ENCODE peak calls at places on chromosomes 7 and 10, in six cellular contexts. V is heart left ventricle, A is DND-41, C is spleen, J is psoas muscle, O is sigmoid colon. S is an unnamed sample. For H3K4me1, the result is how much of the 10 kb centered on the place peaks cover.

GRCh38 chr7:122544463-122544862 is 154.5 kb downstream of the RNF133 start:
- DNase-seq in V (peak), A (no peak), C (no peak), J (no peak), O (peak), S (no peak)

GRCh38 chr10:90111671-90112070 is 410.3 kb downstream of the KIF20B start:
- DNase-seq in V (no peak), A (no peak), C (no peak), J (no peak), O (no peak), S (no peak)

GRCh38 chr10:43396061-43396927 is 12.7 kb downstream of the HNRNPF start:
- DNase-seq in V (peak), A (peak), C (peak), J (peak), O (peak), S (no peak)

GRCh38 chr7:34073676-34074075 is 168.3 kb downstream of the BMPER start:
- DNase-seq in V (no peak), A (no peak), C (no peak), J (peak), O (no peak), S (no peak)

GRCh38 chr10:101779544-101780186 is 3.6 kb downstream of the NPM3 start:
- DNase-seq in V (peak), A (no peak), C (peak), J (peak), O (peak), S (peak)

GRCh38 chr7:139594911-139595476 is 71.5 kb downstream of the CLEC2L start:
- DNase-seq in V (no peak), A (no peak), C (no peak), J (no peak), O (no peak), S (no peak)

GRCh38 chr10:3802526-3803002 is 17.6 kb upstream of the KLF6 start:
- DNase-seq in V (no peak), A (no peak), C (no peak), J (no peak), O (no peak), S (no peak)

GRCh38 chr7:84647797-84648762 is 453.5 kb upstream of the SEMA3A start:
- DNase-seq in V (no peak), A (no peak), C (no peak), J (no peak), O (no peak), S (no peak)

GRCh38 chr7:97770845-97771244 is 39.0 kb downstream of the TAC1 start:
- DNase-seq in V (no peak), A (no peak), C (no peak), J (no peak), O (no peak), S (no peak)

GRCh38 chr10:132397671-132398565 is 918 bp downstream of the PWWP2B start:
- DNase-seq in V (no peak), A (peak), C (peak), J (peak), O (peak), S (no peak)

GRCh38 chr7:117088623-117089199 is 135.4 kb downstream of the ST7 start:
- DNase-seq in V (no peak), A (no peak), C (no peak), J (no peak), O (no peak), S (no peak)

GRCh38 chr10:30493609-30494530 is 59.9 kb downstream of the MAP3K8 start:
- DNase-seq in V (peak), A (no peak), C (peak), J (peak), O (peak), S (no peak)

GRCh38 chr7:115356139-115356746 is 434.3 kb downstream of the MDFIC start:
- DNase-seq in V (no peak), A (no peak), C (no peak), J (no peak), O (no peak), S (no peak)

GRCh38 chr7:159136846-159137245 is 7.8 kb downstream of the VIPR2 start:
- DNase-seq in V (no peak), A (no peak), C (peak), J (no peak), O (no peak), S (no peak)

GRCh38 chr7:128427289-128427891 is 17.6 kb upstream of the IMPDH1 start:
- DNase-seq in V (no peak), A (peak), C (no peak), J (no peak), O (no peak), S (no peak)

GRCh38 chr10:86293323-86293840 is 73.2 kb downstream of the GRID1 start:
- DNase-seq in V (no peak), A (no peak), C (no peak), J (no peak), O (peak), S (no peak)

GRCh38 chr10:48224979-48225560 is 49.4 kb downstream of the FRMPD2 start:
- DNase-seq in V (no peak), A (no peak), C (no peak), J (no peak), O (no peak), S (no peak)

GRCh38 chr10:23694921-23695824 is 256.3 kb downstream of the OTUD1 start:
- DNase-seq in V (no peak), A (no peak), C (no peak), J (no peak), O (no peak), S (no peak)

GRCh38 chr7:113199841-113200240 is 81.5 kb upstream of the SMIM30 start:
- DNase-seq in V (no peak), A (no peak), C (no peak), J (no peak), O (no peak), S (no peak)

GRCh38 chr10:112716076-112716475 is 234.0 kb upstream of the TCF7L2 start:
- DNase-seq in V (no peak), A (no peak), C (no peak), J (no peak), O (no peak), S (no peak)

GRCh38 chr10:27252267-27253000 is 11.8 kb upstream of the ACBD5 start:
- DNase-seq in V (peak), A (no peak), C (peak), J (peak), O (no peak), S (no peak)

GRCh38 chr10:5343561-5343960 is 21.2 kb upstream of the UCN3 start:
- DNase-seq in V (no peak), A (no peak), C (no peak), J (no peak), O (no peak), S (no peak)

GRCh38 chr10:60288291-60288690 is 101.4 kb downstream of the ANK3 start:
- DNase-seq in V (no peak), A (no peak), C (no peak), J (no peak), O (no peak), S (no peak)

GRCh38 chr7:11193888-11194287 is 220.2 kb downstream of the PHF14 start:
- DNase-seq in V (no peak), A (no peak), C (no peak), J (no peak), O (no peak), S (no peak)

GRCh38 chr7:93117852-93118530 is at the start of gene SAMD9:
- DNase-seq in V (peak), A (peak), C (no peak), J (no peak), O (peak), S (no peak)

GRCh38 chr7:69668339-69668738 is 70.1 kb downstream of the AUTS2 start:
- DNase-seq in V (no peak), A (no peak), C (no peak), J (no peak), O (no peak), S (no peak)

GRCh38 chr10:29865700-29866355 is 193.6 kb downstream of the JCAD start:
- DNase-seq in V (no peak), A (no peak), C (no peak), J (no peak), O (no peak), S (no peak)

GRCh38 chr10:5035356-5035755 is 31.7 kb upstream of the AKR1C2 start:
- DNase-seq in V (no peak), A (no peak), C (no peak), J (no peak), O (no peak), S (no peak)

GRCh38 chr10:73932625-73933112 is 21.7 kb downstream of the PLAU start:
- DNase-seq in V (no peak), A (no peak), C (no peak), J (no peak), O (no peak), S (no peak)

GRCh38 chr10:128576916-128577670 is 450.9 kb upstream of the MKI67 start:
- DNase-seq in V (no peak), A (no peak), C (no peak), J (no peak), O (no peak), S (no peak)

GRCh38 chr7:32102432-32102851 is 32.2 kb upstream of the PDE1C start:
- DNase-seq in V (peak), A (no peak), C (no peak), J (no peak), O (no peak), S (no peak)

GRCh38 chr7:132755538-132756481 is 179.5 kb upstream of the PLXNA4 start:
- DNase-seq in V (no peak), A (no peak), C (no peak), J (no peak), O (no peak), S (no peak)

GRCh38 chr7:115634633-115635032 is 395.9 kb downstream of the TFEC start:
- DNase-seq in V (no peak), A (no peak), C (no peak), J (no peak), O (no peak), S (no peak)

GRCh38 chr7:152145853-152146466 is 120.5 kb downstream of the GALNT11 start:
- DNase-seq in V (no peak), A (peak), C (no peak), J (no peak), O (no peak), S (no peak)

GRCh38 chr7:20220824-20221547 is 3.8 kb upstream of the MACC1 start:
- DNase-seq in V (no peak), A (no peak), C (no peak), J (no peak), O (no peak), S (no peak)

GRCh38 chr7:45015313-45015712 is 15.3 kb downstream of the CCM2 start:
- DNase-seq in V (no peak), A (no peak), C (no peak), J (no peak), O (peak), S (no peak)

GRCh38 chr7:5497158-5498103 is 73.8 kb upstream of the TNRC18 start:
- DNase-seq in V (no peak), A (peak), C (no peak), J (no peak), O (no peak), S (no peak)

GRCh38 chr10:125012851-125013528 is 71.1 kb downstream of the ZRANB1 start:
- DNase-seq in V (no peak), A (no peak), C (no peak), J (no peak), O (no peak), S (no peak)
- H3K4me1 ChIP-seq in V (half or more), A (under half), C (under half), J (half or more), O (under half), S (half or more)

DNA sequence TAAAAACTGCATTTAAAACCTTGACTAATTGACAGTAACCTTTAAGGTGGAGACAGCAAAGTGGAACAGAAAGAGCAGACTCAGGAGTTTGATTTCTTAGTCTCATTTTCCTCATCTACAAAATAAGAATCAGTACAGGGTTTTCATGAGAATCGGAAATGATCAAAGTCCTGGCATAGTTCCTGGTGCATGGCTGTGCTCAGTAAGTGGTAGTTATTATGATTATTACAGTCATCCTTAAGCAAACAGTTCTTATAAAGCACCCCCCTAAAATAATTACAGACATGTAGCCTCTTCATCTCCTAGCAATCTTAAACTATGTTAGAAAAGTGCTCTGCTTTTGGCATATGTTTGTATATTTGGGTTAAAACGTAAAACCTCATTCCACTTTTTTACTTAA is 18.0 kb downstream of the NEBL start:
- DNase-seq in V (no peak), A (no peak), C (no peak), J (no peak), O (no peak), S (no peak)
- H3K4me3 ChIP-seq in V (no peak), A (no peak), C (no peak), J (no peak), O (no peak), S (no peak)

GRCh38 chr7:43015301-43015700 is 83.1 kb downstream of the MRPL32 start:
- DNase-seq in V (no peak), A (no peak), C (no peak), J (no peak), O (no peak), S (no peak)

GRCh38 chr7:43011879-43012278 is 79.7 kb downstream of the MRPL32 start:
- DNase-seq in V (no peak), A (no peak), C (no peak), J (no peak), O (no peak), S (no peak)

GRCh38 chr7:43018446-43018845 is 86.3 kb downstream of the MRPL32 start:
- DNase-seq in V (no peak), A (no peak), C (no peak), J (no peak), O (no peak), S (no peak)

GRCh38 chr7:43014374-43014773 is 82.2 kb downstream of the MRPL32 start:
- DNase-seq in V (no peak), A (no peak), C (no peak), J (no peak), O (no peak), S (no peak)
- TF ChIP-seq CTCF in V (no peak), A (no peak), C (no peak), J (no peak), O (no peak), S (no peak)

GRCh38 chr7:27184342-27185012 is 555 bp downstream of the HOXA11 start:
- DNase-seq in V (no peak), A (no peak), C (peak), J (no peak), O (peak), S (no peak)
- H3K4me1 ChIP-seq in V (under half), A (under half), C (under half), J (under half), O (under half), S (under half)

DNA sequence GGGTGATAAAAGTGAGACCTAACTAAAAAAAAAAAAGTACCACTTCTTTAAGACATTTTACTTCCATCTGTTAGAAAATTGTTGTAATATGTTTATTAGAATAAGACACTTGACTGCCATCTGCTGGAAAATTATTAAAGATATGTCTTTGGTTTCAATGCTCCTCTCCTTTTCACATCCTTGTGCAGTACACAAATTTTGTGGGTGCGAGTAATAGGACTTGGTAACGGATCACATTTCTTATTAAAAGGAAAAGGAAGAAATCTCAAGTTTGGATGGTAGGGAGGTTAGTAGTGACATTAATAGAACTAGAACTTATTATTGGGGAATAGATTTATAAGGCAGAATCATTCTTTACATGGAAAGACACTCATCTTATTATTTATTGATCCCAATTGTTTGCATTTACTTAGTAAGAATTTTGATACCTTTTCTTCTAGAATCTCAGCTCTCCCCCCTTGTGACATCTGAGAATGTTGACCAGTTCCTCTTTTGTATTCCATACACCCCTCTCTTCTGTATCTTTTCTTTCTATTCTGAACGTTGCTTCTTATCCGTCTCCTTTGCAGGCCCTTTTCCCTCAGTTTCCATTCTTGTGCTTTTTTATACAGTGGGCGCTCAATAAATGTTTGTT is 43.0 kb upstream of the RPA3 start:
- DNase-seq in V (no peak), A (peak), C (no peak), J (no peak), O (no peak), S (no peak)
- H3K4me3 ChIP-seq in V (peak), A (peak), C (peak), J (peak), O (peak), S (peak)

GRCh38 chr10:93074137-93074596 is 474 bp downstream of the CYP26A1 start:
- DNase-seq in V (no peak), A (no peak), C (no peak), J (no peak), O (no peak), S (no peak)
- TF ChIP-seq CTCF in V (peak), A (peak), C (no peak), J (no peak), O (no peak), S (no peak)

DNA sequence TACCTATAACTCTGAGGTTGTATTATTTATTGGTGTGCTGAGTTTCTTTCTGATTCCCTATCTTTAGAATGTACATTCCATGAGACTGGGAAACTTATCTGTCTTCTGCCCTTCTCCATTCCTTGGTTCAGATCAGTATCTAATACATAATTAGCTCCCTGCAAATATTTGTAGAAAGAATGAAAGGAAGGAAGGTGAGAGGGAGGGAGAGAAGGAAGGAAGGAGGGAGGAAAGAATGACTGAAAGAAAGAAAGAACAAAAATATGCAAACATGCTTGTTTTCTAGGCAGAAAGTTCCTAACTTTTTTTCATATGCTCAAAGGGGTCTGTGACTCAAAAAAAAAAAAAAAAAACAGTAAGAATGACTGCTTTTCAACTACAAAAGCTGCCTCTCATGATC is 3.9 kb upstream of the USP6NL start:
- DNase-seq in V (no peak), A (no peak), C (no peak), J (no peak), O (no peak), S (no peak)
- H3K4me1 ChIP-seq in V (under half), A (under half), C (under half), J (under half), O (under half), S (under half)

DNA sequence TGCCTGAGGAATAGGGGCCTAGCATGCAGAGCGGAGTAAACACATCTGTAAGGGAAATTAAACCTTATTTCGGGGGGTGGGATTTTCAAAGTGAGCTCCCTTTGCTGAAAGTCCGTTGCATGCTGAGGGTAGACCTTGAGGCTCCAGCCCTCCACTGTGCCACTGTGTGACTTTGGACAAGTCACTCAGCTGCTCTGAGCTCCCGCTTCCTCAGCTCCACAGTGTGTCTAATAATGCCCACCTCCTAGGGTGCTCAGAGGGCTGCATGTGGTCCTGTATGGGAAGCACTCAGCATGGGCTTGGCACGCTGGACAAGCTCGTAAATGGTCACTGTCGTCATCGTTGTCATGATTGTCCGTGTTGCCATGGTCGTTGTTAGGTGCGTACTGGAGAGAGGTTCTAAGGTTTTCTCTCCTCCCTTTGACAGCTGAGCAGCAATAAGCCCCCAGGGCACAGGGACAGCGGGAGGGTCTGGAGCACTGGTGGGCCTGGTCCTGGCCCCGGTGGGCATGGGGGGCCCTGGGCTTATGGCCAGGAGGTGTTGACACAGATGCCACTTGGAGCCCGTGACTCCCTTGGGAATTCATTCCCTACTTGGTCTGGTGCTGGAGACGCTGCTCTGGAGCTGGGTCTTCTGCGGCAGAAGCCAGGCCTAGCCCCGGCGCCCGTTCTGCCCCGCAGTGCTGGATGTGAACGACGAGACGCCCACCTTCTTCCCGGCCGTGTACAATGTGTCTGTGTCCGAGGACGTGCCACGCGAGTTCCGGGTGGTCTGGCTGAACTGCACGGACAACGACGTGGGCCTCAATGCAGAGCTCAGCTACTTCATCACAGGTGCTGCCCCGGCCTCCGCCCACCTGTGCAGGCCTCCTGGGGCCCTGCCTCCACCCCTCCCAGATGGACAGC is 13.1 kb downstream of the C10orf105 start:
- DNase-seq in V (no peak), A (no peak), C (no peak), J (no peak), O (no peak), S (no peak)
- H3K4me3 ChIP-seq in V (no peak), A (no peak), C (no peak), J (no peak), O (no peak), S (no peak)

S was measured in esophagus squamous epithelium.